ENCODE peak calls at places on chromosomes 6 and 20, in six cellular contexts. K, S, Q, U, G and N are unnamed samples.
A peak's percentile ranks its signal among the peaks of the same experiment; 100 is the strongest.

GRCh38 chr6:95519228-95520037 is 57.9 kb upstream of the MANEA start:
- DNase-seq in K (no peak), S (no peak), Q (no peak), U (no peak), G (no peak), N (no peak)

GRCh38 chr20:16714765-16715164 is 15.1 kb upstream of the SNRPB2 start:
- DNase-seq in K (no peak), S (no peak), Q (no peak), U (no peak), G (no peak), N (no peak)

GRCh38 chr6:113856571-113857564 is at the start of gene MARCKS:
- DNase-seq in K (peak; percentile 85), S (peak; percentile 83), Q (peak; percentile 68), U (peak; percentile 84), G (peak; percentile 89), N (peak; percentile 86)

GRCh38 chr20:5770987-5771318 is 20.8 kb downstream of the SHLD1 start:
- DNase-seq in K (no peak), S (no peak), Q (no peak), U (no peak), G (peak; percentile 16), N (no peak)

GRCh38 chr20:46375771-46376170 is 30.6 kb downstream of the ELMO2 start:
- DNase-seq in K (no peak), S (no peak), Q (no peak), U (no peak), G (peak; percentile 41), N (no peak)

GRCh38 chr6:33824461-33825154 is 20.8 kb upstream of the MLN start:
- DNase-seq in K (no peak), S (no peak), Q (no peak), U (no peak), G (no peak), N (no peak)

GRCh38 chr6:46491789-46492547 is 719 bp upstream of the RCAN2 start:
- DNase-seq in K (peak; percentile 44), S (peak; percentile 60), Q (peak; percentile 77), U (peak; percentile 32), G (peak; percentile 33), N (peak; percentile 8)

GRCh38 chr6:83138758-83139157 is 54.3 kb downstream of the PGM3 start:
- DNase-seq in K (no peak), S (no peak), Q (no peak), U (no peak), G (peak; percentile 17), N (no peak)

GRCh38 chr20:62059926-62060630 is 5.6 kb downstream of the TAF4 start:
- DNase-seq in K (no peak), S (peak; percentile 21), Q (no peak), U (no peak), G (no peak), N (no peak)

GRCh38 chr6:43916924-43917877 is 147.2 kb downstream of the VEGFA start:
- DNase-seq in K (peak; percentile 51), S (peak; percentile 33), Q (no peak), U (no peak), G (no peak), N (no peak)

GRCh38 chr6:63576147-63576772 is 4.0 kb downstream of the LOC128125822 start:
- DNase-seq in K (no peak), S (no peak), Q (no peak), U (no peak), G (no peak), N (no peak)

GRCh38 chr6:88548891-88549505 is 382.9 kb upstream of the CNR1 start:
- DNase-seq in K (no peak), S (no peak), Q (no peak), U (no peak), G (no peak), N (no peak)

GRCh38 chr20:15940127-15940526 is 633.1 kb downstream of the KIF16B start:
- DNase-seq in K (no peak), S (no peak), Q (no peak), U (no peak), G (no peak), N (no peak)

GRCh38 chr6:38131527-38131965 is 312.0 kb downstream of the ZFAND3 start:
- DNase-seq in K (no peak), S (no peak), Q (no peak), U (no peak), G (peak; percentile 97), N (peak; percentile 13)

GRCh38 chr20:38434310-38434741 is 802 bp downstream of the SNHG17 start:
- DNase-seq in K (no peak), S (peak; percentile 32), Q (no peak), U (no peak), G (peak; percentile 24), N (no peak)

GRCh38 chr6:37860226-37860839 is 40.8 kb downstream of the ZFAND3 start:
- DNase-seq in K (peak; percentile 47), S (no peak), Q (no peak), U (peak; percentile 10), G (no peak), N (peak; percentile 24)

GRCh38 chr6:119443993-119444641 is 94.6 kb upstream of the MAN1A1 start:
- DNase-seq in K (no peak), S (no peak), Q (no peak), U (no peak), G (no peak), N (no peak)

GRCh38 chr6:89239338-89239737 is 22.2 kb upstream of the GABRR1 start:
- DNase-seq in K (no peak), S (no peak), Q (no peak), U (no peak), G (no peak), N (no peak)

GRCh38 chr6:34027939-34028441 is 117.9 kb downstream of the GRM4 start:
- DNase-seq in K (no peak), S (no peak), Q (no peak), U (no peak), G (no peak), N (no peak)

GRCh38 chr6:46044876-46045617 is 29.4 kb upstream of the CLIC5 start:
- DNase-seq in K (peak; percentile 84), S (no peak), Q (peak; percentile 77), U (no peak), G (peak; percentile 90), N (peak; percentile 87)

GRCh38 chr6:24356310-24357035 is 1.4 kb downstream of the DCDC2 start:
- DNase-seq in K (no peak), S (no peak), Q (no peak), U (no peak), G (no peak), N (no peak)
- H3K27ac ChIP-seq in K (no peak overlapping the region), S (no peak overlapping the region), Q (no peak overlapping the region), U (no peak overlapping the region), G (no peak overlapping the region), N (no peak overlapping the region)

GRCh38 chr6:107611060-107611824 is 121.3 kb downstream of the SOBP start:
- DNase-seq in K (no peak), S (no peak), Q (no peak), U (no peak), G (no peak), N (no peak)

GRCh38 chr6:107606407-107606806 is 116.5 kb downstream of the SOBP start:
- DNase-seq in K (no peak), S (no peak), Q (no peak), U (no peak), G (no peak), N (no peak)

GRCh38 chr6:107604549-107604948 is 114.6 kb downstream of the SOBP start:
- DNase-seq in K (no peak), S (no peak), Q (no peak), U (no peak), G (no peak), N (no peak)

GRCh38 chr6:107603029-107603428 is 113.1 kb downstream of the SOBP start:
- DNase-seq in K (no peak), S (no peak), Q (no peak), U (no peak), G (no peak), N (no peak)

GRCh38 chr6:107607109-107607508 is 117.2 kb downstream of the SOBP start:
- DNase-seq in K (no peak), S (no peak), Q (peak; percentile 46), U (no peak), G (no peak), N (no peak)
- TF ChIP-seq CTCF in K (no peak), S (no peak), Q (no peak), U (no peak), G (no peak), N (no peak)

DNA sequence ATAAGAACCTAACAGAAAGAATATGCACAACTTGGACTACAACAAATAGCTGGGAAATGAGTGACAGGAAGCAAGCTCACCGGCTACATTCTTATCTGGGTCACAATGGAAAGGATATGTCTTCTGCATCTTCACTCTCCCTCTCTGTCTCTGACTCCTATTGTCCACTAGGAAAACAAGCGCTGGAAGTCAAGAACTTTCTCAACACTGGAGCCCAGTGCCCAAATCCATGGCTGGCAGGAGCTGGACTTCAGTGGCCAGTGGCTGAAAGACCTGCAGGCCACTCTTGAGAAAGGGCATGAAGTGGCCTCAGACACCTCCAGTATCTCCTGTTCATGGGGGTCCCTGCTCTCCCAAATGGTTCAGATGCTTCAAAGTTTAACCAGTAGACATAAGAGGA is 62.0 kb downstream of the FAM50B start:
- DNase-seq in K (no peak), S (no peak), Q (no peak), U (no peak), G (no peak), N (no peak)
- H3K27ac ChIP-seq in K (peak overlapping the region; percentile 82), S (no peak overlapping the region), Q (peak overlapping the region; percentile 93), U (peak overlapping the region; percentile 80), G (no peak overlapping the region), N (peak overlapping the region; percentile 75)

DNA sequence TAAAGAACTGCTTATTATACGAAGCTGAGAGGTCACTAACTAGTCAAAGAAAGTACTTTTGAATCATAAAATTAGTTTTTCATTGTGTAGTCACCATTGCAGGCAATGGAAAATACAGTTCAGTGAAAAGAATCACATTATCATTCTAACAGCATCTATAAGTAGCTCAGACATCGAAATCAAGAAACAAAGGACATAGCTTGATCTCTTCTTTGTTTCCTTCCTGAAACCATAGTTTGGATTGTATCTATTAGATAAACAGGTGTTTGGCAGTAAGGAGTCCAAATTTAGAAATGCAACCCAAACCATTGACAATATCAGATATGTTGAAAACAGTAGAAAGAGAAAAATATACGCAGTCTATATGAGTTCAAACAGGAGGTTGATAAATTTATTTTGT is 697.3 kb downstream of the TFAP2A start:
- DNase-seq in K (no peak), S (no peak), Q (no peak), U (no peak), G (no peak), N (no peak)
- TF ChIP-seq CTCF in K (no peak), S (no peak), Q (no peak), U (no peak), G (no peak), N (no peak)

GRCh38 chr6:11692451-11693376 is 85.9 kb downstream of the ADTRP start:
- DNase-seq in K (no peak), S (no peak), Q (no peak), U (no peak), G (no peak), N (no peak)
- H3K27ac ChIP-seq in K (no peak overlapping the region), S (no peak overlapping the region), Q (no peak overlapping the region), U (no peak overlapping the region), G (no peak overlapping the region), N (no peak overlapping the region)

DNA sequence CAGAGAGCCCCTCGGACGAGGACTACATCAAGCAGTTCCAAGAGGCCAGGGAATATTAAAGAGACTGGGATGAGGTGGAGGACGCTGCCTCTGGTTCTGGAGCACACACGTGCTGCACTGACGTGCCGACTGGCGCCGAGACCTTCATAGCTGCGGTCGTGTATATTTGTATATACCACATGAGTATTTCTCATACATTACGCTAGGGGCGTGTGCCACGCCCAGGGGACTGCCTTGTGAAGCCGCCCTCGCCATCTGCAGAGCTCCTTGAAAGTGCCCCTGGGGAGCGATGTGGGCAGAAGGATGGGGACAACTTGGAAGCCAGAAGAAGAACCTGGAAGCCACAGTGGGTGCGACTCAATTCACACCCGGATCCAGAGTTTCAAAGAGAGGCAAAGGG is 78.3 kb downstream of the ISM1 start:
- DNase-seq in K (no peak), S (no peak), Q (no peak), U (no peak), G (no peak), N (no peak)
- TF ChIP-seq CTCF in K (no peak), S (no peak), Q (no peak), U (no peak), G (no peak), N (no peak)

GRCh38 chr20:48639899-48640298 is 187.9 kb downstream of the PREX1 start:
- DNase-seq in K (no peak), S (no peak), Q (no peak), U (no peak), G (no peak), N (no peak)
- H3K27ac ChIP-seq in K (no peak overlapping the region), S (no peak overlapping the region), Q (no peak overlapping the region), U (no peak overlapping the region), G (no peak overlapping the region), N (no peak overlapping the region)